ENCODE peak calls at places on chromosomes 3 and 15, in five cellular contexts. C is non-pigmented ciliary epithelial cell, R is right cardiac atrium, Q is HTR-8/SVneo, L is ovary. P is an unnamed sample.

GRCh38 chr3:49238274-49239127 is 38.5 kb downstream of the C3orf62 start:
- DNase-seq in C (no peak), R (no peak), Q (no peak), L (peak), P (no peak)

GRCh38 chr3:105353485-105354161 is 13.1 kb upstream of the ALCAM start:
- DNase-seq in C (no peak), R (peak), Q (peak), L (no peak), P (peak)

GRCh38 chr15:75036269-75036668 is 12.9 kb downstream of the PPCDC start:
- DNase-seq in C (no peak), R (no peak), Q (peak), L (no peak), P (peak)

GRCh38 chr3:195774917-195775316 is 36.8 kb downstream of the MUC4 start:
- DNase-seq in C (no peak), R (peak), Q (no peak), L (peak), P (peak)

GRCh38 chr3:97686258-97686657 is 78.3 kb upstream of the ARL6 start:
- DNase-seq in C (no peak), R (no peak), Q (no peak), L (no peak), P (no peak)

GRCh38 chr3:45938043-45938435 is 5.2 kb upstream of the CXCR6 start:
- DNase-seq in C (no peak), R (no peak), Q (no peak), L (no peak), P (no peak)

GRCh38 chr3:48784426-48785120 is 63.1 kb downstream of the PRKAR2A start:
- DNase-seq in C (peak), R (no peak), Q (no peak), L (no peak), P (peak)

GRCh38 chr3:50450135-50450911 is 53.1 kb downstream of the CACNA2D2 start:
- DNase-seq in C (peak), R (peak), Q (no peak), L (no peak), P (no peak)

GRCh38 chr15:24394303-24394702 is 281.3 kb upstream of the NPAP1 start:
- DNase-seq in C (no peak), R (no peak), Q (no peak), L (no peak), P (no peak)

GRCh38 chr3:177284383-177284881 is 87.2 kb upstream of the TBL1XR1 start:
- DNase-seq in C (no peak), R (peak), Q (peak), L (peak), P (peak)

GRCh38 chr15:51190424-51191068 is 95.8 kb upstream of the TNFAIP8L3 start:
- DNase-seq in C (no peak), R (peak), Q (no peak), L (no peak), P (no peak)

GRCh38 chr3:103218793-103219192 is 784.0 kb downstream of the ZPLD1 start:
- DNase-seq in C (peak), R (no peak), Q (no peak), L (no peak), P (peak)

GRCh38 chr3:135981701-135982403 is 16.3 kb downstream of the PPP2R3A start:
- DNase-seq in C (no peak), R (no peak), Q (no peak), L (no peak), P (no peak)

GRCh38 chr15:28097656-28098359 is 1.3 kb downstream of the OCA2 start:
- DNase-seq in C (no peak), R (no peak), Q (no peak), L (no peak), P (no peak)

GRCh38 chr15:69742361-69742760 is 289.7 kb downstream of the RPLP1 start:
- DNase-seq in C (no peak), R (no peak), Q (no peak), L (no peak), P (no peak)

GRCh38 chr3:169769287-169770181 is at the start of gene ACTRT3:
- DNase-seq in C (no peak), R (peak), Q (no peak), L (peak), P (peak)

GRCh38 chr3:146177072-146177936 is 16.3 kb upstream of the PLOD2 start:
- DNase-seq in C (no peak), R (peak), Q (no peak), L (no peak), P (peak)